ENCODE peak calls at places on chromosomes 7 and 10, in four cellular contexts. X is NB4, A is A549, U is HepG2. I is an unnamed sample.

GRCh38 chr10:98528785-98529183 is 82.0 kb upstream of the HPS1 start:
- DNase-seq in A (no peak), X (no peak), U (no peak), I (no peak)

GRCh38 chr7:140506788-140507464 is 27.6 kb upstream of the MKRN1 start:
- DNase-seq in A (peak; percentile 27), X (no peak), U (no peak), I (peak; percentile 82)

GRCh38 chr7:112204072-112204775 is 2.0 kb downstream of the DOCK4 start:
- DNase-seq in A (no peak), X (no peak), U (no peak), I (no peak)

GRCh38 chr10:73873843-73874215 is 526 bp downstream of the CAMK2G start:
- DNase-seq in A (no peak), U (no peak), X (peak; percentile 39), I (no peak)

GRCh38 chr7:141792526-141792925 is 2.5 kb downstream of the TAS2R5 start:
- DNase-seq in U (no peak), X (no peak), A (no peak), I (no peak)

GRCh38 chr7:150740053-150740452 is 2.8 kb downstream of the GIMAP5 start:
- DNase-seq in X (peak; percentile 44), U (no peak), A (no peak), I (no peak)

GRCh38 chr7:88664630-88665233 is 94.8 kb upstream of the ZNF804B start:
- DNase-seq in A (peak; percentile 3), U (no peak), X (no peak), I (no peak)

GRCh38 chr10:35569111-35569707 is 35.9 kb upstream of the GJD4 start:
- DNase-seq in X (no peak), A (no peak), U (no peak), I (no peak)

GRCh38 chr10:57320416-57320815 is 947.3 kb downstream of the IPMK start:
- DNase-seq in U (no peak), A (no peak), X (no peak), I (no peak)

GRCh38 chr10:108544500-108545120 is 1378.7 kb downstream of the XPNPEP1 start:
- DNase-seq in X (peak; percentile 66), U (peak; percentile 3), A (peak; percentile 51), I (peak; percentile 23)

GRCh38 chr7:26855421-26855820 is 9.0 kb downstream of the SKAP2 start:
- DNase-seq in U (no peak), A (no peak), X (no peak), I (no peak)

GRCh38 chr10:11210211-11210922 is 192.7 kb downstream of the CELF2 start:
- DNase-seq in A (no peak), U (no peak), X (peak; percentile 18), I (no peak)

GRCh38 chr10:3949741-3950140 is 164.7 kb upstream of the KLF6 start:
- DNase-seq in A (no peak), X (no peak), U (no peak), I (no peak)

GRCh38 chr10:29081971-29082699 is 206.7 kb upstream of the LYZL1 start:
- DNase-seq in U (no peak), X (no peak), A (no peak), I (no peak)

GRCh38 chr10:67520924-67521520 is 175.0 kb downstream of the CTNNA3 start:
- DNase-seq in X (peak; percentile 70), U (peak; percentile 38), A (peak; percentile 65), I (peak; percentile 72)

GRCh38 chr10:16441106-16441850 is 4.5 kb downstream of the PTER start:
- DNase-seq in A (no peak), U (no peak), X (no peak), I (peak; percentile 19)

GRCh38 chr7:26345837-26346236 is 54.2 kb downstream of the SNX10 start:
- DNase-seq in U (no peak), A (no peak), X (no peak), I (no peak)

GRCh38 chr7:21071570-21071969 is 284.9 kb upstream of the SP8 start:
- DNase-seq in X (no peak), U (no peak), A (no peak), I (no peak)

GRCh38 chr7:73448609-73449008 is 15.0 kb downstream of the FZD9 start:
- DNase-seq in A (no peak), X (no peak), U (no peak), I (peak; percentile 43)

GRCh38 chr7:2814682-2815522 is 29.2 kb downstream of the GNA12 start:
- DNase-seq in X (no peak), U (no peak), A (no peak), I (no peak)

GRCh38 chr10:48522011-48522765 is 82.7 kb downstream of the ARHGAP22 start:
- DNase-seq in X (no peak), U (no peak), A (no peak), I (no peak)

GRCh38 chr7:96084880-96085551 is 236.9 kb downstream of the SLC25A13 start:
- DNase-seq in A (peak; percentile 14), X (no peak), U (no peak), I (peak; percentile 68)

GRCh38 chr7:122064971-122065370 is 79.1 kb downstream of the AASS start:
- DNase-seq in A (no peak), X (no peak), U (no peak), I (no peak)

GRCh38 chr10:32143302-32143847 is 87.2 kb upstream of the KIF5B start:
- DNase-seq in X (no peak), U (no peak), A (no peak), I (no peak)

GRCh38 chr7:147586526-147586925 is 1004.0 kb upstream of the C7orf33 start:
- DNase-seq in X (peak; percentile 8), U (no peak), A (no peak), I (no peak)

GRCh38 chr7:88243345-88243909 is 23.6 kb upstream of the SRI start:
- DNase-seq in U (peak; percentile 21), A (peak; percentile 56), X (peak; percentile 56), I (peak; percentile 44)

GRCh38 chr7:100088621-100089457 is at the start of gene COPS6:
- DNase-seq in A (peak; percentile 88), X (peak; percentile 92), U (peak; percentile 49), I (peak; percentile 64)

GRCh38 chr7:42107484-42107883 is 129.5 kb downstream of the GLI3 start:
- DNase-seq in A (no peak), X (no peak), U (no peak), I (no peak)

GRCh38 chr10:3886191-3886590 is 101.2 kb upstream of the KLF6 start:
- DNase-seq in X (no peak), A (peak; percentile 79), U (no peak), I (peak; percentile 61)

GRCh38 chr10:90859321-90859751 is 1.5 kb upstream of the HTR7 start:
- DNase-seq in U (peak; percentile 13), A (no peak), X (peak; percentile 77), I (peak; percentile 79)

GRCh38 chr7:101814081-101814995 is 3.1 kb upstream of the CUX1 start:
- DNase-seq in X (peak; percentile 89), A (peak; percentile 70), U (peak; percentile 36), I (peak; percentile 44)
- TF ChIP-seq POLR2A in X (peak; percentile 30), A (peak; percentile 34), U (no peak), I (no peak)

GRCh38 chr10:96023168-96023567 is 20.2 kb upstream of the CCNJ start:
- DNase-seq in X (no peak), U (no peak), A (no peak), I (no peak)

GRCh38 chr10:96022739-96023138 is 20.6 kb upstream of the CCNJ start:
- DNase-seq in A (no peak), X (no peak), U (no peak), I (no peak)

GRCh38 chr10:96021332-96021731 is 22.1 kb upstream of the CCNJ start:
- DNase-seq in U (no peak), X (no peak), A (no peak), I (no peak)

GRCh38 chr10:96025566-96025965 is 17.8 kb upstream of the CCNJ start:
- DNase-seq in A (peak; percentile 46), X (peak; percentile 45), U (peak; percentile 32), I (peak; percentile 6)
- TF ChIP-seq CTCF in A (no peak), X (peak; percentile 34), U (peak; percentile 12), I (no peak)

GRCh38 chr7:131107343-131108211 is 220.1 kb upstream of the MKLN1 start:
- DNase-seq in X (peak; percentile 85), U (peak; percentile 83), A (peak; percentile 88), I (peak; percentile 83)
- TF ChIP-seq POLR2A in X (no peak), U (peak; percentile 63), A (no peak), I (peak; percentile 81)

GRCh38 chr7:85828654-85829053 is 641.8 kb upstream of the SEMA3D start:
- DNase-seq in X (no peak), U (no peak), A (no peak), I (no peak)

GRCh38 chr7:85830982-85831381 is 644.1 kb upstream of the SEMA3D start:
- DNase-seq in U (no peak), X (no peak), A (no peak), I (no peak)

GRCh38 chr7:85829176-85829575 is 642.3 kb upstream of the SEMA3D start:
- DNase-seq in X (no peak), U (no peak), A (no peak), I (no peak)

GRCh38 chr7:85833071-85833470 is 646.2 kb upstream of the SEMA3D start:
- DNase-seq in U (no peak), X (no peak), A (no peak), I (peak; percentile 11)

GRCh38 chr7:85829817-85830432 is 643.1 kb upstream of the SEMA3D start:
- DNase-seq in A (peak; percentile 27), U (no peak), X (peak; percentile 25), I (peak; percentile 11)
- TF ChIP-seq CTCF in A (peak; percentile 78), U (peak; percentile 16), X (no peak), I (peak; percentile 52)

GRCh38 chr10:14757996-14758395 is 16.7 kb downstream of the FAM107B start:
- DNase-seq in A (no peak), X (no peak), U (no peak), I (no peak)
- TF ChIP-seq POLR2A in A (no peak), X (no peak), U (no peak), I (no peak)

DNA sequence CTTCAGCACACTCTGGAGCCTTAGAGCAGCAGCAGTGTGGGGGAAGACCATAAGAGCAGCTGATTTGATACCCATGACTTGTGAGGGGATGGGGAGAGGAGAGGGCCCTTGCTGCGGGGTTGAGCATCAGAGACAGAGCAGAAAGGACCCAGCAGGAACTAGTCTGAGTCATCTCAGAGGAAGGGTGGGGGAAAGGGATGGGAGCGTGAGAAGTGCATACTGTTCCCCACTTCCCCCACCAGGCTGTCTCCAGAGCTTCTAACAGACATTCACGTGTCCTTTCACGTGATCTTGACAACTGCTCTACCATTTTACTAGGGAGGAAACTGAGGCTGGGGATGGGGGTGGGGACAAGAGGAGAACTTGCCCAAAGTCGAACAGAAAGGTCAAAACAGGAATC is 38.7 kb downstream of the FAM241B start:
- DNase-seq in U (no peak), A (no peak), X (peak; percentile 15), I (no peak)
- TF ChIP-seq CTCF in U (no peak), A (no peak), X (no peak), I (no peak)